ENCODE peak calls at places on chromosomes 5 and 9, in eight cellular contexts. U, A, K, C, G, R, W and Q are unnamed samples.

GRCh38 chr5:12023614-12024241 is 119.5 kb upstream of the CTNND2 start:
- DNase-seq in U (peak), A (no peak), K (no peak), C (no peak), G (peak), R (peak), W (peak), Q (no peak)

GRCh38 chr5:159156839-159157238 is 52.5 kb downstream of the RNF145 start:
- DNase-seq in U (peak), A (peak), K (no peak), C (no peak), G (peak), R (peak), W (peak), Q (no peak)

GRCh38 chr5:10288600-10289213 is 19.0 kb downstream of the CMBL start:
- DNase-seq in U (peak), A (no peak), K (peak), C (peak), G (no peak), R (peak), W (no peak), Q (peak)

GRCh38 chr5:126837907-126838539 is 61.1 kb downstream of the LMNB1 start:
- DNase-seq in U (no peak), A (no peak), K (no peak), C (no peak), G (no peak), R (no peak), W (no peak), Q (no peak)

GRCh38 chr5:95043234-95043633 is 241.7 kb downstream of the MCTP1 start:
- DNase-seq in U (no peak), A (no peak), K (no peak), C (no peak), G (no peak), R (no peak), W (no peak), Q (no peak)

GRCh38 chr5:147611483-147611882 is 101.6 kb upstream of the DPYSL3 start:
- DNase-seq in U (no peak), A (no peak), K (no peak), C (no peak), G (no peak), R (no peak), W (no peak), Q (no peak)

GRCh38 chr9:136209786-136210185 is 4.9 kb upstream of the LHX3 start:
- DNase-seq in U (no peak), A (no peak), K (no peak), C (no peak), G (no peak), R (no peak), W (no peak), Q (no peak)

GRCh38 chr9:104177003-104177611 is 83.0 kb downstream of the SMC2 start:
- DNase-seq in U (peak), A (no peak), K (no peak), C (no peak), G (peak), R (no peak), W (no peak), Q (no peak)

GRCh38 chr9:18275313-18275990 is 198.5 kb upstream of the ADAMTSL1 start:
- DNase-seq in U (no peak), A (no peak), K (no peak), C (no peak), G (no peak), R (no peak), W (no peak), Q (no peak)

GRCh38 chr9:83981126-83981871 is 694 bp downstream of the RMI1 start:
- DNase-seq in U (peak), A (no peak), K (peak), C (no peak), G (peak), R (no peak), W (peak), Q (peak)

GRCh38 chr5:95448836-95449235 is 57.7 kb downstream of the FAM81B start:
- DNase-seq in U (no peak), A (no peak), K (no peak), C (no peak), G (no peak), R (peak), W (no peak), Q (no peak)

GRCh38 chr9:34999576-34999975 is 10.0 kb downstream of the DNAJB5 start:
- DNase-seq in U (no peak), A (no peak), K (no peak), C (no peak), G (no peak), R (no peak), W (no peak), Q (no peak)

GRCh38 chr5:74641014-74641777 is 668 bp upstream of the ENC1 start:
- DNase-seq in U (peak), A (peak), K (peak), C (peak), G (peak), R (peak), W (peak), Q (peak)